ENCODE peak calls at places on chromosomes 2 and 18, in four cellular contexts. M is HepG2, A is A549, Y is K562. K is an unnamed sample.

GRCh38 chr2:218129756-218130155 is 3.9 kb downstream of the CXCR2 start:
- DNase-seq in M (no peak), A (no peak), Y (no peak), K (no peak)

GRCh38 chr2:224195954-224196571 is 157.0 kb upstream of the SERPINE2 start:
- DNase-seq in M (no peak), A (no peak), Y (peak; percentile 10), K (no peak)

GRCh38 chr18:21858544-21858943 is 118.0 kb downstream of the MIB1 start:
- DNase-seq in M (no peak), A (no peak), Y (no peak), K (no peak)

GRCh38 chr2:95334916-95335641 is 37.9 kb downstream of the KCNIP3 start:
- DNase-seq in M (no peak), A (no peak), Y (no peak), K (no peak)

GRCh38 chr2:54074636-54075341 is 40.6 kb upstream of the ACYP2 start:
- DNase-seq in M (no peak), A (no peak), Y (no peak), K (no peak)

GRCh38 chr2:45851111-45851510 is 199.6 kb downstream of the PRKCE start:
- DNase-seq in M (no peak), A (no peak), Y (no peak), K (no peak)

GRCh38 chr2:214810670-214811069 is 1.2 kb upstream of the BARD1 start:
- DNase-seq in M (no peak), A (no peak), Y (peak; percentile 6), K (peak; percentile 15)

GRCh38 chr18:37107748-37108522 is 279.0 kb downstream of the KIAA1328 start:
- DNase-seq in M (no peak), A (no peak), Y (no peak), K (no peak)

GRCh38 chr2:86632672-86633071 is 9.0 kb upstream of the RNF103 start:
- DNase-seq in M (peak; percentile 83), A (no peak), Y (no peak), K (no peak)

GRCh38 chr18:22348521-22349316 is 69.0 kb downstream of the CTAGE1 start:
- DNase-seq in M (no peak), A (no peak), Y (no peak), K (no peak)

GRCh38 chr2:3443685-3444084 is 64.2 kb downstream of the TRAPPC12 start:
- DNase-seq in M (no peak), A (no peak), Y (no peak), K (no peak)
- TF ChIP-seq CTCF in M (peak; percentile 61), A (no peak), Y (peak; percentile 12), K (no peak)

GRCh38 chr2:113116100-113116958 is 11.1 kb upstream of the IL1RN start:
- DNase-seq in M (no peak), A (no peak), Y (no peak), K (peak; percentile 79)

GRCh38 chr2:113120861-113121260 is 6.5 kb upstream of the IL1RN start:
- DNase-seq in M (no peak), A (no peak), Y (no peak), K (no peak)

GRCh38 chr2:113114996-113115395 is 12.4 kb upstream of the IL1RN start:
- DNase-seq in M (no peak), A (no peak), Y (no peak), K (no peak)

GRCh38 chr2:113118263-113118657 is 9.1 kb upstream of the IL1RN start:
- DNase-seq in M (no peak), A (no peak), Y (no peak), K (no peak)

GRCh38 chr2:113117594-113118262 is 9.7 kb upstream of the IL1RN start:
- DNase-seq in M (no peak), A (no peak), Y (peak; percentile 21), K (peak; percentile 52)
- H3K4me3 ChIP-seq in M (no peak overlapping the region), A (no peak overlapping the region), Y (no peak overlapping the region), K (no peak overlapping the region)

GRCh38 chr18:49096021-49096420 is 145.3 kb upstream of the SMAD7 start:
- DNase-seq in M (no peak), A (no peak), Y (no peak), K (no peak)
- TF ChIP-seq MYC in M (no peak), A (no peak), Y (no peak), K (no peak)

DNA sequence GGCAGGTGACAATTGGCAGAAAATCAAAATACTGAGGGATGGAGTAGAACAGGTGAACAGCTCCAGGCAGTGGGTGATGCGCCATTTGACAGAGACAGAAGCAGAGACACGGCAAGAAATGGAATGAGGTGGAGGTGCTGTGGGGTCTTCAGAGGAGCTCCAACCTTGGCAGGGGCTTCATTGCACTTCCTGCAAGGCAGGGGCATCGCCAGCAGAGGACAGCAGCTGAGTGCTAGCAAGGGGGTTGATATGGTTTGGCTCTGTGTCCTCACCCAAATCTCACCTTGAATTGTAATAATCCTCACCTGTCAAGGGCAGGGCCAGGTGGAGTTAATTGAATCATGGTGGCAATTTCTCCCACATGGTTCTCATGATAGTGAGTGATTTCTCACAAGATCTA is 42.8 kb downstream of the CCDC68 start:
- DNase-seq in M (no peak), A (no peak), Y (no peak), K (no peak)
- TF ChIP-seq CTCF in M (peak; percentile 53), A (no peak), Y (peak; percentile 14), K (no peak)